ENCODE peak calls at places on chromosomes 5 and 9, in six cellular contexts. One of them, this sample, is unnamed. For H3K36me3, the result is how much of the 10 kb centered on the place peaks cover.

GRCh38 chr5:138468133-138468965 is 3.1 kb downstream of the EGR1 start:
- DNase-seq in mesendoderm: no peak
- DNase-seq in tibial nerve: no peak
- DNase-seq in brain microvascular endothelial cell: no peak
- DNase-seq in SJSA1: peak
- DNase-seq in endodermal cell: no peak
- DNase-seq in this sample: no peak

GRCh38 chr5:73693573-73694061 is 67.6 kb downstream of the ARHGEF28 start:
- DNase-seq in mesendoderm: peak
- DNase-seq in tibial nerve: no peak
- DNase-seq in brain microvascular endothelial cell: peak
- DNase-seq in SJSA1: peak
- DNase-seq in endodermal cell: peak
- DNase-seq in this sample: peak

GRCh38 chr9:20640331-20641187 is 18.3 kb upstream of the MLLT3 start:
- DNase-seq in mesendoderm: no peak
- DNase-seq in tibial nerve: peak
- DNase-seq in brain microvascular endothelial cell: peak
- DNase-seq in SJSA1: no peak
- DNase-seq in endodermal cell: no peak
- DNase-seq in this sample: peak

GRCh38 chr5:128193676-128194390 is 110.3 kb downstream of the SLC12A2 start:
- DNase-seq in mesendoderm: no peak
- DNase-seq in tibial nerve: no peak
- DNase-seq in brain microvascular endothelial cell: no peak
- DNase-seq in SJSA1: no peak
- DNase-seq in endodermal cell: no peak
- DNase-seq in this sample: no peak

GRCh38 chr9:17906841-17907779 is 328.2 kb downstream of the SH3GL2 start:
- DNase-seq in mesendoderm: peak
- DNase-seq in tibial nerve: no peak
- DNase-seq in brain microvascular endothelial cell: no peak
- DNase-seq in SJSA1: no peak
- DNase-seq in endodermal cell: peak
- DNase-seq in this sample: peak

GRCh38 chr9:126131066-126132010 is 195.3 kb upstream of the MVB12B start:
- DNase-seq in mesendoderm: no peak
- DNase-seq in tibial nerve: peak
- DNase-seq in brain microvascular endothelial cell: no peak
- DNase-seq in SJSA1: no peak
- DNase-seq in endodermal cell: peak
- DNase-seq in this sample: no peak

GRCh38 chr5:119355636-119356383 is at the start of gene TNFAIP8:
- DNase-seq in mesendoderm: peak
- DNase-seq in tibial nerve: peak
- DNase-seq in brain microvascular endothelial cell: peak
- DNase-seq in SJSA1: peak
- DNase-seq in endodermal cell: peak
- DNase-seq in this sample: peak

GRCh38 chr9:97696025-97696822 is 916 bp downstream of the XPA start:
- DNase-seq in mesendoderm: no peak
- DNase-seq in tibial nerve: no peak
- DNase-seq in brain microvascular endothelial cell: no peak
- DNase-seq in SJSA1: no peak
- DNase-seq in endodermal cell: no peak
- DNase-seq in this sample: no peak

GRCh38 chr5:68348447-68349222 is 133.1 kb downstream of the PIK3R1 start:
- DNase-seq in mesendoderm: no peak
- DNase-seq in tibial nerve: no peak
- DNase-seq in brain microvascular endothelial cell: no peak
- DNase-seq in SJSA1: no peak
- DNase-seq in endodermal cell: no peak
- DNase-seq in this sample: no peak

GRCh38 chr5:175434800-175435199 is 9.2 kb downstream of the DRD1 start:
- DNase-seq in mesendoderm: peak
- DNase-seq in tibial nerve: no peak
- DNase-seq in brain microvascular endothelial cell: no peak
- DNase-seq in SJSA1: no peak
- DNase-seq in endodermal cell: peak
- DNase-seq in this sample: no peak

DNA sequence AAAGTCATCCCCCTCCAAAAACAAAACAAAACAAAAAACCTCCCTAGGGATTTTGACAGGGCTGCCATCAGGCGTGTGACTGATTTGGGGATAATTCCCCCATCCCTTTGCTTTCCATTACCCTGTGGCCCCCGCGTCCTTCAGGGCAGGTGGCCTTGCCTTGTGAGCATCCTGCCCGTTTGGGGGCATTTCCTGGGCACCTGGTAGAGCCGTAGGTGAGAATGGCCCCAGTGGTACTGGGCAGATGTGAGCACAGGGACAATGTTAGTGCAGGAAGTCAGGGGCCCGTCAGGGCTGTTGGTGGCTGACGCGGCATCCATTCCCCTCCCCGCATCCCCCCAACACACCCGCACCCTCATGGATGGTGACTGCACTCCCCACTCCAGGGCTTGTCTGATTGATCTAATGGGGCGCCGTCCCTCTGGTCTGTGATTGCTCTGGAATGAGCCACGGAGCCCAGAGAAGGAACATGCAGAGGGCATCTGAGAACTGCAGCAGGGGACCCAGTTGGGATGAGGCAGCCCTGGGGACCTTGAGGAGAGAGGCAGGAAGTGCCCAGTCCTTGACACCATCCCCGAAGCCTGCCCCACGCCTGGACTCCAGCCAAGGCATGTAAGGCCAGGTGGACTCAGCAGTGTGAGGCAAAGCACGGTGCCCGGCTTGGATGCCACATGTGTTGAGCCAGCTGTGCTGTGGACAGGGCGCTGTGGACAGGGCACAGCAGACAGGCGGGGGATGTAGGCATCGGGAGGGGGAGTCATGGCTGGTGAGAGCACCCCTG is 27.4 kb upstream of the OBP2B start:
- DNase-seq in mesendoderm: no peak
- DNase-seq in tibial nerve: no peak
- DNase-seq in brain microvascular endothelial cell: no peak
- DNase-seq in SJSA1: no peak
- DNase-seq in endodermal cell: no peak
- DNase-seq in this sample: no peak
- H3K27ac ChIP-seq in mesendoderm: no peak
- H3K27ac ChIP-seq in tibial nerve: peak
- H3K27ac ChIP-seq in brain microvascular endothelial cell: no peak
- H3K27ac ChIP-seq in SJSA1: no peak
- H3K27ac ChIP-seq in endodermal cell: no peak
- H3K27ac ChIP-seq in this sample: no peak

GRCh38 chr9:70506159-70506558 is 91.7 kb upstream of the KLF9 start:
- DNase-seq in mesendoderm: no peak
- DNase-seq in tibial nerve: no peak
- DNase-seq in brain microvascular endothelial cell: no peak
- DNase-seq in SJSA1: no peak
- DNase-seq in endodermal cell: no peak
- DNase-seq in this sample: no peak
- H3K4me3 ChIP-seq in mesendoderm: no peak
- H3K4me3 ChIP-seq in tibial nerve: no peak
- H3K4me3 ChIP-seq in brain microvascular endothelial cell: no peak
- H3K4me3 ChIP-seq in SJSA1: no peak
- H3K4me3 ChIP-seq in endodermal cell: no peak
- H3K4me3 ChIP-seq in this sample: no peak

GRCh38 chr5:2201832-2202231 is 319.1 kb upstream of the IRX4 start:
- DNase-seq in mesendoderm: no peak
- DNase-seq in tibial nerve: no peak
- DNase-seq in brain microvascular endothelial cell: no peak
- DNase-seq in SJSA1: no peak
- DNase-seq in endodermal cell: no peak
- DNase-seq in this sample: no peak

GRCh38 chr5:2204366-2205184 is 321.9 kb upstream of the IRX4 start:
- DNase-seq in mesendoderm: no peak
- DNase-seq in tibial nerve: peak
- DNase-seq in brain microvascular endothelial cell: no peak
- DNase-seq in SJSA1: no peak
- DNase-seq in endodermal cell: peak
- DNase-seq in this sample: no peak

GRCh38 chr5:2205185-2205585 is 322.5 kb upstream of the IRX4 start:
- DNase-seq in mesendoderm: no peak
- DNase-seq in tibial nerve: no peak
- DNase-seq in brain microvascular endothelial cell: no peak
- DNase-seq in SJSA1: no peak
- DNase-seq in endodermal cell: peak
- DNase-seq in this sample: no peak

GRCh38 chr5:2205596-2205995 is 322.9 kb upstream of the IRX4 start:
- DNase-seq in mesendoderm: no peak
- DNase-seq in tibial nerve: no peak
- DNase-seq in brain microvascular endothelial cell: no peak
- DNase-seq in SJSA1: no peak
- DNase-seq in endodermal cell: no peak
- DNase-seq in this sample: no peak

DNA sequence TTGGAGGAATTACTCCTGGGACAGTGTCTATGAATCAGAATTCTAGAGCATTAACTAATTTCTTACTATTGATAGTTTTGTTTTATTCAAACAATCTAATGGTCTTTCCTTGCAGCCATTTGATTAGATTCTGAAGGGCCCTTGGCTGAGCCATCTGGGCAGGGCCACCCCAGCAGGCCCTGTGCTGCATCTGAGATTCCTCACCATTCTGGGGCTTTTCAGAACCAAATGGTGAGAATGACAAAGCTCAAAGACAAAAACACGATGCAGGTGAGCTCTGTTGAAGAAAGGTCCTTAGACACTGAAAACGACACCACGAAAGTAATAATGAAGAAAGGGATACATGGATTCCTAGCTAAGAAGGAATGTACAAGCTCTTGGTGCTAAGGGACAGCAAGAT is 321.0 kb upstream of the IRX4 start:
- DNase-seq in mesendoderm: no peak
- DNase-seq in tibial nerve: no peak
- DNase-seq in brain microvascular endothelial cell: no peak
- DNase-seq in SJSA1: no peak
- DNase-seq in endodermal cell: peak
- DNase-seq in this sample: no peak
- H3K36me3 ChIP-seq in mesendoderm: under half
- H3K36me3 ChIP-seq in tibial nerve: under half
- H3K36me3 ChIP-seq in brain microvascular endothelial cell: under half
- H3K36me3 ChIP-seq in SJSA1: under half
- H3K36me3 ChIP-seq in endodermal cell: under half
- H3K36me3 ChIP-seq in this sample: under half

GRCh38 chr5:35185518-35185917 is 44.8 kb downstream of the PRLR start:
- DNase-seq in mesendoderm: no peak
- DNase-seq in tibial nerve: no peak
- DNase-seq in brain microvascular endothelial cell: no peak
- DNase-seq in SJSA1: no peak
- DNase-seq in endodermal cell: no peak
- DNase-seq in this sample: peak
- H3K27ac ChIP-seq in mesendoderm: no peak
- H3K27ac ChIP-seq in tibial nerve: no peak
- H3K27ac ChIP-seq in brain microvascular endothelial cell: no peak
- H3K27ac ChIP-seq in SJSA1: no peak
- H3K27ac ChIP-seq in endodermal cell: no peak
- H3K27ac ChIP-seq in this sample: peak

GRCh38 chr5:135535820-135536801 is at the start of gene NEUROG1:
- DNase-seq in mesendoderm: peak
- DNase-seq in tibial nerve: no peak
- DNase-seq in brain microvascular endothelial cell: no peak
- DNase-seq in SJSA1: no peak
- DNase-seq in endodermal cell: peak
- DNase-seq in this sample: no peak
- H3K4me3 ChIP-seq in mesendoderm: no peak
- H3K4me3 ChIP-seq in tibial nerve: peak
- H3K4me3 ChIP-seq in brain microvascular endothelial cell: no peak
- H3K4me3 ChIP-seq in SJSA1: no peak
- H3K4me3 ChIP-seq in endodermal cell: peak
- H3K4me3 ChIP-seq in this sample: no peak

GRCh38 chr5:96733771-96734498 is 71.8 kb downstream of the CAST start:
- DNase-seq in mesendoderm: peak
- DNase-seq in tibial nerve: no peak
- DNase-seq in brain microvascular endothelial cell: no peak
- DNase-seq in SJSA1: no peak
- DNase-seq in endodermal cell: peak
- DNase-seq in this sample: no peak
- H3K36me3 ChIP-seq in mesendoderm: under half
- H3K36me3 ChIP-seq in tibial nerve: under half
- H3K36me3 ChIP-seq in brain microvascular endothelial cell: under half
- H3K36me3 ChIP-seq in SJSA1: half or more
- H3K36me3 ChIP-seq in endodermal cell: under half
- H3K36me3 ChIP-seq in this sample: under half

GRCh38 chr9:98808879-98809278 is 1.4 kb downstream of the GALNT12 start:
- DNase-seq in mesendoderm: no peak
- DNase-seq in tibial nerve: no peak
- DNase-seq in brain microvascular endothelial cell: no peak
- DNase-seq in SJSA1: no peak
- DNase-seq in endodermal cell: no peak
- DNase-seq in this sample: no peak
- H3K27ac ChIP-seq in mesendoderm: no peak
- H3K27ac ChIP-seq in tibial nerve: no peak
- H3K27ac ChIP-seq in brain microvascular endothelial cell: no peak
- H3K27ac ChIP-seq in SJSA1: no peak
- H3K27ac ChIP-seq in endodermal cell: no peak
- H3K27ac ChIP-seq in this sample: peak

GRCh38 chr5:177117441-177118045 is 16.0 kb upstream of the NSD1 start:
- DNase-seq in mesendoderm: no peak
- DNase-seq in tibial nerve: no peak
- DNase-seq in brain microvascular endothelial cell: no peak
- DNase-seq in SJSA1: no peak
- DNase-seq in endodermal cell: no peak
- DNase-seq in this sample: no peak

GRCh38 chr5:177113566-177114424 is 19.8 kb upstream of the NSD1 start:
- DNase-seq in mesendoderm: peak
- DNase-seq in tibial nerve: peak
- DNase-seq in brain microvascular endothelial cell: peak
- DNase-seq in SJSA1: peak
- DNase-seq in endodermal cell: peak
- DNase-seq in this sample: peak

GRCh38 chr5:177112589-177113220 is 20.9 kb upstream of the NSD1 start:
- DNase-seq in mesendoderm: no peak
- DNase-seq in tibial nerve: no peak
- DNase-seq in brain microvascular endothelial cell: no peak
- DNase-seq in SJSA1: no peak
- DNase-seq in endodermal cell: no peak
- DNase-seq in this sample: no peak

GRCh38 chr5:177111720-177112394 is 21.7 kb upstream of the NSD1 start:
- DNase-seq in mesendoderm: peak
- DNase-seq in tibial nerve: peak
- DNase-seq in brain microvascular endothelial cell: no peak
- DNase-seq in SJSA1: peak
- DNase-seq in endodermal cell: peak
- DNase-seq in this sample: no peak

GRCh38 chr5:177116631-177117373 is 16.8 kb upstream of the NSD1 start:
- DNase-seq in mesendoderm: peak
- DNase-seq in tibial nerve: peak
- DNase-seq in brain microvascular endothelial cell: peak
- DNase-seq in SJSA1: no peak
- DNase-seq in endodermal cell: peak
- DNase-seq in this sample: peak
- H3K4me3 ChIP-seq in mesendoderm: no peak
- H3K4me3 ChIP-seq in tibial nerve: peak
- H3K4me3 ChIP-seq in brain microvascular endothelial cell: peak
- H3K4me3 ChIP-seq in SJSA1: no peak
- H3K4me3 ChIP-seq in endodermal cell: no peak
- H3K4me3 ChIP-seq in this sample: peak

GRCh38 chr5:154816891-154817492 is 33.4 kb downstream of the FAXDC2 start:
- DNase-seq in mesendoderm: no peak
- DNase-seq in tibial nerve: no peak
- DNase-seq in brain microvascular endothelial cell: no peak
- DNase-seq in SJSA1: no peak
- DNase-seq in endodermal cell: no peak
- DNase-seq in this sample: no peak
- H3K36me3 ChIP-seq in mesendoderm: under half
- H3K36me3 ChIP-seq in tibial nerve: under half
- H3K36me3 ChIP-seq in brain microvascular endothelial cell: half or more
- H3K36me3 ChIP-seq in SJSA1: half or more
- H3K36me3 ChIP-seq in endodermal cell: half or more
- H3K36me3 ChIP-seq in this sample: under half

GRCh38 chr5:126648471-126648870 is 47.7 kb downstream of the PHAX start:
- DNase-seq in mesendoderm: no peak
- DNase-seq in tibial nerve: no peak
- DNase-seq in brain microvascular endothelial cell: no peak
- DNase-seq in SJSA1: no peak
- DNase-seq in endodermal cell: no peak
- DNase-seq in this sample: no peak
- H3K27ac ChIP-seq in mesendoderm: no peak
- H3K27ac ChIP-seq in tibial nerve: no peak
- H3K27ac ChIP-seq in brain microvascular endothelial cell: no peak
- H3K27ac ChIP-seq in SJSA1: no peak
- H3K27ac ChIP-seq in endodermal cell: no peak
- H3K27ac ChIP-seq in this sample: no peak

This sample was measured in pancreas.